ENCODE peak calls at places on chromosomes 7 and 10, in eight cellular contexts. B, N, X, H, S, V, C and R are unnamed samples.

GRCh38 chr7:30849565-30849964 is 62.1 kb upstream of the AQP1 start:
- DNase-seq in B (no peak), N (no peak), X (no peak), H (no peak), S (peak; percentile 18), V (no peak), C (no peak), R (no peak)

GRCh38 chr10:5442056-5442989 is 30.0 kb downstream of the NET1 start:
- DNase-seq in B (no peak), N (no peak), X (peak; percentile 18), H (peak; percentile 61), S (no peak), V (peak; percentile 69), C (peak; percentile 39), R (peak; percentile 35)

GRCh38 chr7:37942934-37943610 is 22.6 kb downstream of the EPDR1 start:
- DNase-seq in B (peak; percentile 46), N (peak; percentile 50), X (no peak), H (no peak), S (peak; percentile 79), V (peak; percentile 99), C (peak; percentile 72), R (peak; percentile 17)

GRCh38 chr10:22229756-22230330 is 12.0 kb upstream of the EBLN1 start:
- DNase-seq in B (no peak), N (no peak), X (no peak), H (no peak), S (no peak), V (no peak), C (no peak), R (peak; percentile 6)

GRCh38 chr10:119328222-119328621 is 120.9 kb downstream of the GRK5 start:
- DNase-seq in B (no peak), N (no peak), X (no peak), H (no peak), S (no peak), V (no peak), C (no peak), R (no peak)

GRCh38 chr7:137626469-137627067 is 220.2 kb downstream of the DGKI start:
- DNase-seq in B (peak; percentile 21), N (peak; percentile 75), X (peak; percentile 5), H (peak; percentile 53), S (no peak), V (peak; percentile 19), C (peak; percentile 74), R (peak; percentile 42)

GRCh38 chr7:47819054-47819920 is 129.0 kb downstream of the PKD1L1 start:
- DNase-seq in B (peak; percentile 73), N (peak; percentile 64), X (no peak), H (peak; percentile 65), S (no peak), V (peak; percentile 64), C (peak; percentile 53), R (peak; percentile 72)

GRCh38 chr10:102433619-102434046 is 1.3 kb upstream of the CUEDC2 start:
- DNase-seq in B (no peak), N (no peak), X (no peak), H (no peak), S (peak; percentile 59), V (no peak), C (no peak), R (no peak)

GRCh38 chr7:102991540-102992214 is 78.9 kb downstream of the LRRC17 start:
- DNase-seq in B (peak; percentile 88), N (no peak), X (no peak), H (no peak), S (no peak), V (peak; percentile 94), C (no peak), R (peak; percentile 46)

GRCh38 chr10:29130190-29130673 is 158.6 kb upstream of the LYZL1 start:
- DNase-seq in B (no peak), N (no peak), X (no peak), H (no peak), S (no peak), V (peak; percentile 57), C (peak; percentile 86), R (no peak)

GRCh38 chr7:73715648-73716317 is 3.7 kb downstream of the STX1A start:
- DNase-seq in B (peak; percentile 91), N (no peak), X (no peak), H (peak; percentile 8), S (no peak), V (peak; percentile 91), C (no peak), R (no peak)

GRCh38 chr10:44374155-44374554 is 10.7 kb downstream of the CXCL12 start:
- DNase-seq in B (no peak), N (no peak), X (no peak), H (no peak), S (no peak), V (no peak), C (no peak), R (no peak)

GRCh38 chr7:27359167-27359731 is 116.6 kb downstream of the EVX1 start:
- DNase-seq in B (no peak), N (no peak), X (no peak), H (no peak), S (no peak), V (no peak), C (no peak), R (no peak)

GRCh38 chr10:96124230-96125141 is 5.6 kb upstream of the ZNF518A start:
- DNase-seq in B (peak; percentile 24), N (peak; percentile 60), X (no peak), H (peak; percentile 5), S (no peak), V (peak; percentile 59), C (peak; percentile 88), R (no peak)

GRCh38 chr10:124739996-124740373 is 4.2 kb downstream of the FAM53B start:
- DNase-seq in B (no peak), N (no peak), X (no peak), H (no peak), S (no peak), V (no peak), C (peak; percentile 57), R (peak; percentile 23)

GRCh38 chr7:7617550-7617949 is 23.0 kb upstream of the UMAD1 start:
- DNase-seq in B (no peak), N (no peak), X (no peak), H (no peak), S (no peak), V (no peak), C (no peak), R (no peak)

GRCh38 chr10:27525819-27526218 is 21.7 kb downstream of the RAB18 start:
- DNase-seq in B (peak; percentile 74), N (no peak), X (no peak), H (no peak), S (no peak), V (no peak), C (no peak), R (no peak)

GRCh38 chr7:45596665-45597095 is 22.5 kb downstream of the ADCY1 start:
- DNase-seq in B (no peak), N (no peak), X (no peak), H (no peak), S (no peak), V (no peak), C (no peak), R (no peak)

GRCh38 chr7:121113288-121113687 is 124.8 kb downstream of the CPED1 start:
- DNase-seq in B (no peak), N (no peak), X (no peak), H (no peak), S (no peak), V (no peak), C (no peak), R (no peak)

GRCh38 chr7:107596881-107597581 is 17.0 kb downstream of the BCAP29 start:
- DNase-seq in B (no peak), N (no peak), X (no peak), H (no peak), S (no peak), V (no peak), C (peak; percentile 11), R (no peak)

GRCh38 chr10:24097771-24098207 is 111.1 kb upstream of the KIAA1217 start:
- DNase-seq in B (no peak), N (peak; percentile 11), X (no peak), H (no peak), S (no peak), V (no peak), C (peak; percentile 70), R (no peak)